ENCODE peak calls at places on chromosomes 5 and 9, in four cellular contexts. H is GM12864; F is activated CD8-positive, alpha-beta memory T cell treated with anti-CD3 and anti-CD28 coated beads for 4 hours; I is fibroblast of mammary gland. G is an unnamed sample.

GRCh38 chr5:176700239-176700847 is 53.1 kb downstream of the TSPAN17 start:
- DNase-seq in H (no peak), F (no peak), I (no peak), G (no peak)

GRCh38 chr9:104009853-104010252 is 84.3 kb upstream of the SMC2 start:
- DNase-seq in H (no peak), F (no peak), I (peak), G (peak)

GRCh38 chr5:124790261-124790894 is 43.9 kb upstream of the ZNF608 start:
- DNase-seq in H (no peak), F (no peak), I (peak), G (no peak)

GRCh38 chr5:102450313-102450990 is 48.3 kb downstream of the SLCO6A1 start:
- DNase-seq in H (no peak), F (no peak), I (peak), G (peak)

GRCh38 chr9:134605351-134605968 is 36.1 kb upstream of the COL5A1 start:
- DNase-seq in H (no peak), F (no peak), I (no peak), G (no peak)

GRCh38 chr5:72154076-72154756 is 46.9 kb downstream of the MAP1B start:
- DNase-seq in H (no peak), F (no peak), I (no peak), G (no peak)

GRCh38 chr5:139745121-139745799 is 50.3 kb upstream of the PSD2 start:
- DNase-seq in H (no peak), F (no peak), I (peak), G (peak)

GRCh38 chr5:114176356-114176755 is 185.5 kb upstream of the KCNN2 start:
- DNase-seq in H (no peak), F (no peak), I (peak), G (peak)

GRCh38 chr9:6686396-6686795 is 40.9 kb upstream of the GLDC start:
- DNase-seq in H (no peak), F (no peak), I (peak), G (peak)

GRCh38 chr9:2809692-2810423 is 34.0 kb downstream of the PUM3 start:
- DNase-seq in H (no peak), F (no peak), I (peak), G (peak)

GRCh38 chr9:135925496-135926133 is 18.3 kb upstream of the CAMSAP1 start:
- DNase-seq in H (no peak), F (peak), I (peak), G (no peak)

GRCh38 chr5:172150514-172151425 is 37.3 kb downstream of the STK10 start:
- DNase-seq in H (no peak), F (no peak), I (peak), G (peak)

GRCh38 chr5:10812218-10812617 is 51.2 kb upstream of the DAP start:
- DNase-seq in H (no peak), F (no peak), I (no peak), G (no peak)

GRCh38 chr5:181160144-181160754 is 12.9 kb downstream of the OR2V2 start:
- DNase-seq in H (no peak), F (peak), I (peak), G (peak)

GRCh38 chr9:71878327-71879274 is 32.4 kb downstream of the ABHD17B start:
- DNase-seq in H (no peak), F (no peak), I (no peak), G (no peak)

GRCh38 chr9:126606483-126606870 is 7.3 kb upstream of the LMX1B start:
- DNase-seq in H (no peak), F (no peak), I (no peak), G (no peak)

GRCh38 chr5:90529939-90530677 is 724 bp upstream of the LYSMD3 start:
- DNase-seq in H (peak), F (peak), I (peak), G (peak)

GRCh38 chr5:170896779-170897178 is 35.0 kb downstream of the RANBP17 start:
- DNase-seq in H (no peak), F (no peak), I (peak), G (peak)

GRCh38 chr5:64532657-64533056 is 26.8 kb downstream of the RGS7BP start:
- DNase-seq in H (no peak), F (no peak), I (no peak), G (no peak)

GRCh38 chr5:112142769-112143270 is 276.3 kb downstream of the EPB41L4A start:
- DNase-seq in H (no peak), F (no peak), I (peak), G (peak)

GRCh38 chr9:100425758-100426157 is 1.2 kb upstream of the MSANTD3 start:
- DNase-seq in H (no peak), F (no peak), I (peak), G (peak)

GRCh38 chr9:104301770-104302169 is 202.3 kb upstream of the OR13F1 start:
- DNase-seq in H (no peak), F (no peak), I (no peak), G (no peak)

GRCh38 chr5:40681351-40682311 is 1.9 kb downstream of the PTGER4 start:
- DNase-seq in H (no peak), F (no peak), I (peak), G (no peak)

GRCh38 chr9:123687246-123687721 is 242.6 kb downstream of the DENND1A start:
- DNase-seq in H (no peak), F (no peak), I (no peak), G (no peak)

GRCh38 chr5:147892696-147893296 is 13.5 kb downstream of the C5orf46 start:
- DNase-seq in H (no peak), F (no peak), I (no peak), G (peak)

GRCh38 chr9:79240774-79241173 is 331.0 kb upstream of the TLE4 start:
- DNase-seq in H (no peak), F (no peak), I (no peak), G (no peak)

GRCh38 chr9:95507456-95508241 is 9.1 kb downstream of the PTCH1 start:
- DNase-seq in H (no peak), F (no peak), I (peak), G (peak)

GRCh38 chr9:93786204-93786603 is 169.0 kb downstream of the BARX1 start:
- DNase-seq in H (no peak), F (no peak), I (no peak), G (no peak)

GRCh38 chr5:176538985-176539384 is 1.8 kb upstream of the RNF44 start:
- DNase-seq in H (no peak), F (no peak), I (no peak), G (no peak)

GRCh38 chr5:74766348-74766886 is 500 bp downstream of the GFM2 start:
- DNase-seq in H (no peak), F (no peak), I (peak), G (peak)

GRCh38 chr9:130715270-130716077 is 21.9 kb downstream of the EXOSC2 start:
- DNase-seq in H (no peak), F (no peak), I (peak), G (peak)

GRCh38 chr5:87081511-87082372 is 185.9 kb upstream of the RASA1 start:
- DNase-seq in H (peak), F (peak), I (no peak), G (no peak)

GRCh38 chr9:68706579-68707201 is 1.6 kb downstream of the PIP5K1B start:
- DNase-seq in H (peak), F (no peak), I (no peak), G (no peak)

GRCh38 chr9:109456811-109457210 is 41.3 kb downstream of the PTPN3 start:
- DNase-seq in H (no peak), F (no peak), I (peak), G (no peak)

GRCh38 chr5:109479260-109479860 is 69.6 kb upstream of the PJA2 start:
- DNase-seq in H (no peak), F (no peak), I (peak), G (peak)

GRCh38 chr9:122954253-122954691 is 13.5 kb downstream of the RABGAP1 start:
- DNase-seq in H (no peak), F (no peak), I (peak), G (peak)

GRCh38 chr9:137318976-137319375 is 16.9 kb upstream of the NRARP start:
- DNase-seq in H (no peak), F (no peak), I (peak), G (peak)

GRCh38 chr9:20594521-20594920 is 27.8 kb downstream of the MLLT3 start:
- DNase-seq in H (no peak), F (no peak), I (no peak), G (no peak)

G was measured in EH.